ENCODE peak calls at places on chromosomes 4 and X, in ten cellular contexts. One of them, this sample, is unnamed.

GRCh38 chrX:150348365-150348764 is 14.8 kb upstream of the MAMLD1 start:
- DNase-seq in right cardiac atrium: no peak
- DNase-seq in heart left ventricle: no peak
- DNase-seq in ascending aorta: no peak
- DNase-seq in neural progenitor cell: peak
- DNase-seq in AG09309: no peak
- DNase-seq in psoas muscle: no peak
- DNase-seq in adrenal gland: no peak
- DNase-seq in fibroblast of lung: peak
- DNase-seq in astrocyte of the spinal cord: no peak
- DNase-seq in this sample: no peak

GRCh38 chr4:8699063-8699385 is 106.5 kb downstream of the CPZ start:
- DNase-seq in adrenal gland: no peak
- DNase-seq in fibroblast of lung: no peak
- DNase-seq in right cardiac atrium: no peak
- DNase-seq in psoas muscle: no peak
- DNase-seq in ascending aorta: no peak
- DNase-seq in astrocyte of the spinal cord: no peak
- DNase-seq in AG09309: no peak
- DNase-seq in neural progenitor cell: no peak
- DNase-seq in heart left ventricle: no peak
- DNase-seq in this sample: peak

GRCh38 chrX:50813843-50814661 is at the start of gene SHROOM4:
- DNase-seq in astrocyte of the spinal cord: peak
- DNase-seq in AG09309: no peak
- DNase-seq in right cardiac atrium: peak
- DNase-seq in psoas muscle: peak
- DNase-seq in neural progenitor cell: peak
- DNase-seq in fibroblast of lung: peak
- DNase-seq in heart left ventricle: peak
- DNase-seq in ascending aorta: peak
- DNase-seq in adrenal gland: peak
- DNase-seq in this sample: no peak

GRCh38 chr4:173325007-173325736 is 9.0 kb downstream of the HMGB2 start:
- DNase-seq in neural progenitor cell: peak
- DNase-seq in fibroblast of lung: no peak
- DNase-seq in heart left ventricle: no peak
- DNase-seq in right cardiac atrium: no peak
- DNase-seq in ascending aorta: no peak
- DNase-seq in adrenal gland: no peak
- DNase-seq in astrocyte of the spinal cord: no peak
- DNase-seq in AG09309: no peak
- DNase-seq in psoas muscle: no peak
- DNase-seq in this sample: no peak

GRCh38 chrX:73400136-73400748 is 46.6 kb upstream of the CDX4 start:
- DNase-seq in astrocyte of the spinal cord: no peak
- DNase-seq in adrenal gland: no peak
- DNase-seq in psoas muscle: no peak
- DNase-seq in AG09309: no peak
- DNase-seq in neural progenitor cell: no peak
- DNase-seq in right cardiac atrium: no peak
- DNase-seq in ascending aorta: no peak
- DNase-seq in fibroblast of lung: no peak
- DNase-seq in heart left ventricle: no peak
- DNase-seq in this sample: no peak

GRCh38 chr4:26992657-26993361 is 132.2 kb downstream of the STIM2 start:
- DNase-seq in right cardiac atrium: peak
- DNase-seq in heart left ventricle: peak
- DNase-seq in neural progenitor cell: no peak
- DNase-seq in ascending aorta: no peak
- DNase-seq in fibroblast of lung: peak
- DNase-seq in adrenal gland: peak
- DNase-seq in AG09309: peak
- DNase-seq in psoas muscle: no peak
- DNase-seq in astrocyte of the spinal cord: peak
- DNase-seq in this sample: no peak

GRCh38 chr4:100985576-100985975 is 361.8 kb downstream of the PPP3CA start:
- DNase-seq in heart left ventricle: no peak
- DNase-seq in adrenal gland: no peak
- DNase-seq in AG09309: no peak
- DNase-seq in astrocyte of the spinal cord: no peak
- DNase-seq in psoas muscle: no peak
- DNase-seq in neural progenitor cell: no peak
- DNase-seq in right cardiac atrium: no peak
- DNase-seq in ascending aorta: no peak
- DNase-seq in fibroblast of lung: no peak
- DNase-seq in this sample: no peak

GRCh38 chr4:6938758-6939201 is 29.2 kb downstream of the TBC1D14 start:
- DNase-seq in heart left ventricle: peak
- DNase-seq in right cardiac atrium: peak
- DNase-seq in ascending aorta: no peak
- DNase-seq in fibroblast of lung: no peak
- DNase-seq in psoas muscle: no peak
- DNase-seq in adrenal gland: peak
- DNase-seq in AG09309: no peak
- DNase-seq in astrocyte of the spinal cord: no peak
- DNase-seq in neural progenitor cell: no peak
- DNase-seq in this sample: no peak

GRCh38 chr4:8848507-8849265 is 23.0 kb downstream of the HMX1 start:
- DNase-seq in fibroblast of lung: no peak
- DNase-seq in adrenal gland: no peak
- DNase-seq in right cardiac atrium: no peak
- DNase-seq in neural progenitor cell: no peak
- DNase-seq in ascending aorta: peak
- DNase-seq in heart left ventricle: peak
- DNase-seq in AG09309: no peak
- DNase-seq in psoas muscle: no peak
- DNase-seq in astrocyte of the spinal cord: no peak
- DNase-seq in this sample: no peak

GRCh38 chr4:1033840-1034551 is 22.6 kb downstream of the FGFRL1 start:
- DNase-seq in fibroblast of lung: peak
- DNase-seq in neural progenitor cell: no peak
- DNase-seq in ascending aorta: peak
- DNase-seq in heart left ventricle: peak
- DNase-seq in AG09309: no peak
- DNase-seq in psoas muscle: peak
- DNase-seq in right cardiac atrium: peak
- DNase-seq in adrenal gland: no peak
- DNase-seq in astrocyte of the spinal cord: peak
- DNase-seq in this sample: no peak

GRCh38 chr4:17709760-17710068 is 71.7 kb downstream of the FAM184B start:
- DNase-seq in neural progenitor cell: peak
- DNase-seq in right cardiac atrium: no peak
- DNase-seq in heart left ventricle: no peak
- DNase-seq in astrocyte of the spinal cord: no peak
- DNase-seq in AG09309: no peak
- DNase-seq in ascending aorta: no peak
- DNase-seq in fibroblast of lung: no peak
- DNase-seq in psoas muscle: no peak
- DNase-seq in adrenal gland: no peak
- DNase-seq in this sample: no peak

DNA sequence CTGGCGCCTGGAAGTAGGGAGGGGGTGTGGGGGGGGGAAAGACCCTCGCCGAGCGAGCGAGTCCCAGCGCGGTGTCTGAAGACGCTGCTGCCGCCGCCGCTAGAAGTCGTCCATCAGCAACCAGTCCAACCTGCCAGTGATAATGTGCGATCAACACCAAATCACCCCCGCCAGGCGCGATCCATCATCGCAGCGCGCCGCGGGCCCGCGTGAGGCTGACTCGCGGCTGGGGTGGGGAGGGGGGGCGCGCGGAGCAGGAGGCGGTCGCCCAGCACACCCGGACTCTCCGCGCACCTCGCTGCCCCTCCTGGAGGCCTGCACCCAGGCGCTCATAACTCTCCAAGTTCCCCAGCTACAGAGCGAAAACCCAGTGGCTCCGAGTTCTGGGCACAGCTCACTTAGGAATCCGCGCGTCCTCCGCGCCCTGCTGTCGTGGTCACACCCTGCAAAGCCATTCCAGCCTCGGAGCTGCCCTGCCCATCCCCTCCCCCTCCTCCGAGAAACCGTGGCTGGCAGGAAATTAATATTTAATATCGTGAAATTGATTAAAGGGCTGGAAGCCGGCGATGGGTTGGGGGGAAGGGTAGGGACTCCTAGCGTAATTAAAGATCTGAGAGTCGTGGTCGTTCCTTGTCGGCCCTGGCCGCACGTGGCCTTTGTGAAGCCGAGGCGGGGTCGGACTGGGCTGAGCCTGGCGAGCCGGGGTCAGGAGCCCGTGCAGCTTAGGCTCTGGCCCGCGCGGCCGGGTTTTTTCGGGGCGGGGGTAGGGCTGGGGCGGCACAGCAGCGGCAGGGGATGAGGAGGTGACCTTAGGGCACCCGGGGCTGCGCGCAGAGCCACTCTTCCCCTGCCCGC is 58.1 kb upstream of the BCOR start:
- DNase-seq in fibroblast of lung: no peak
- DNase-seq in AG09309: no peak
- DNase-seq in adrenal gland: no peak
- DNase-seq in right cardiac atrium: no peak
- DNase-seq in psoas muscle: no peak
- DNase-seq in neural progenitor cell: peak
- DNase-seq in ascending aorta: no peak
- DNase-seq in heart left ventricle: no peak
- DNase-seq in astrocyte of the spinal cord: no peak
- DNase-seq in this sample: no peak
- H3K4me3 ChIP-seq in fibroblast of lung: no peak
- H3K4me3 ChIP-seq in AG09309: no peak
- H3K4me3 ChIP-seq in adrenal gland: no peak
- H3K4me3 ChIP-seq in right cardiac atrium: peak
- H3K4me3 ChIP-seq in psoas muscle: peak
- H3K4me3 ChIP-seq in neural progenitor cell: peak
- H3K4me3 ChIP-seq in ascending aorta: peak
- H3K4me3 ChIP-seq in heart left ventricle: no peak
- H3K4me3 ChIP-seq in astrocyte of the spinal cord: peak
- H3K4me3 ChIP-seq in this sample: peak

GRCh38 chr4:73943555-73943954 is 38.3 kb downstream of the PF4 start:
- DNase-seq in neural progenitor cell: no peak
- DNase-seq in fibroblast of lung: no peak
- DNase-seq in heart left ventricle: no peak
- DNase-seq in adrenal gland: no peak
- DNase-seq in AG09309: no peak
- DNase-seq in psoas muscle: no peak
- DNase-seq in ascending aorta: no peak
- DNase-seq in astrocyte of the spinal cord: no peak
- DNase-seq in right cardiac atrium: no peak
- DNase-seq in this sample: no peak
- H3K4me3 ChIP-seq in neural progenitor cell: peak
- H3K4me3 ChIP-seq in fibroblast of lung: no peak
- H3K4me3 ChIP-seq in heart left ventricle: no peak
- H3K4me3 ChIP-seq in adrenal gland: no peak
- H3K4me3 ChIP-seq in AG09309: no peak
- H3K4me3 ChIP-seq in psoas muscle: no peak
- H3K4me3 ChIP-seq in ascending aorta: no peak
- H3K4me3 ChIP-seq in astrocyte of the spinal cord: peak
- H3K4me3 ChIP-seq in right cardiac atrium: no peak
- H3K4me3 ChIP-seq in this sample: no peak

DNA sequence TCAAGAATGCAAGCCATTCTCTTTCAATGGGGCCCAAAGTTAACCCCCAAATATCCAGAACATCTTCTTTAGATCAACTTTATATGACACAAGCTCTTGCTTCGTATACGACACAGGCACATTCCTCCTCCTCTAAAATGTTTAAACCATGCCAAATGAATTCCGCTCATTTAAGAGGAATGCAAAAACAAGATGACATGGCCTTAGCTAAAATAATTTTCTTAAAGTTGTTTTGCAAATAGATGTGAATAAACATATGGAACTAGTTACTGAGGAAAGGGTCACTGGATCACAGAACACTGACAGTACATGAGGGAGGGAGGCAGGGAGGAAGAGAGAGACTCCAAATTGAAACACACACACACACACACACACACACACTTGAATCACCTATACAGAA is 97.4 kb downstream of the RASL11B start:
- DNase-seq in right cardiac atrium: no peak
- DNase-seq in ascending aorta: no peak
- DNase-seq in astrocyte of the spinal cord: peak
- DNase-seq in heart left ventricle: no peak
- DNase-seq in AG09309: peak
- DNase-seq in fibroblast of lung: peak
- DNase-seq in neural progenitor cell: no peak
- DNase-seq in adrenal gland: no peak
- DNase-seq in psoas muscle: no peak
- DNase-seq in this sample: no peak
- H3K4me3 ChIP-seq in right cardiac atrium: no peak
- H3K4me3 ChIP-seq in ascending aorta: no peak
- H3K4me3 ChIP-seq in astrocyte of the spinal cord: no peak
- H3K4me3 ChIP-seq in heart left ventricle: no peak
- H3K4me3 ChIP-seq in AG09309: no peak
- H3K4me3 ChIP-seq in fibroblast of lung: no peak
- H3K4me3 ChIP-seq in neural progenitor cell: no peak
- H3K4me3 ChIP-seq in adrenal gland: no peak
- H3K4me3 ChIP-seq in psoas muscle: no peak
- H3K4me3 ChIP-seq in this sample: no peak

GRCh38 chr4:153466637-153467153 is 535 bp downstream of the TMEM131L start:
- DNase-seq in ascending aorta: peak
- DNase-seq in neural progenitor cell: peak
- DNase-seq in fibroblast of lung: no peak
- DNase-seq in adrenal gland: no peak
- DNase-seq in psoas muscle: no peak
- DNase-seq in heart left ventricle: peak
- DNase-seq in AG09309: no peak
- DNase-seq in astrocyte of the spinal cord: no peak
- DNase-seq in right cardiac atrium: peak
- DNase-seq in this sample: no peak

GRCh38 chr4:153465922-153466636 is at the start of gene TMEM131L:
- DNase-seq in adrenal gland: peak
- DNase-seq in psoas muscle: peak
- DNase-seq in fibroblast of lung: peak
- DNase-seq in ascending aorta: peak
- DNase-seq in neural progenitor cell: peak
- DNase-seq in astrocyte of the spinal cord: peak
- DNase-seq in right cardiac atrium: peak
- DNase-seq in AG09309: no peak
- DNase-seq in heart left ventricle: peak
- DNase-seq in this sample: peak

GRCh38 chr4:153467154-153467896 is 1.2 kb downstream of the TMEM131L start:
- DNase-seq in astrocyte of the spinal cord: no peak
- DNase-seq in psoas muscle: peak
- DNase-seq in adrenal gland: peak
- DNase-seq in ascending aorta: peak
- DNase-seq in fibroblast of lung: no peak
- DNase-seq in right cardiac atrium: peak
- DNase-seq in neural progenitor cell: peak
- DNase-seq in AG09309: no peak
- DNase-seq in heart left ventricle: peak
- DNase-seq in this sample: no peak

GRCh38 chr4:153468587-153468986 is 2.4 kb downstream of the TMEM131L start:
- DNase-seq in adrenal gland: no peak
- DNase-seq in astrocyte of the spinal cord: no peak
- DNase-seq in AG09309: no peak
- DNase-seq in right cardiac atrium: no peak
- DNase-seq in neural progenitor cell: no peak
- DNase-seq in fibroblast of lung: no peak
- DNase-seq in psoas muscle: no peak
- DNase-seq in ascending aorta: no peak
- DNase-seq in heart left ventricle: no peak
- DNase-seq in this sample: no peak

DNA sequence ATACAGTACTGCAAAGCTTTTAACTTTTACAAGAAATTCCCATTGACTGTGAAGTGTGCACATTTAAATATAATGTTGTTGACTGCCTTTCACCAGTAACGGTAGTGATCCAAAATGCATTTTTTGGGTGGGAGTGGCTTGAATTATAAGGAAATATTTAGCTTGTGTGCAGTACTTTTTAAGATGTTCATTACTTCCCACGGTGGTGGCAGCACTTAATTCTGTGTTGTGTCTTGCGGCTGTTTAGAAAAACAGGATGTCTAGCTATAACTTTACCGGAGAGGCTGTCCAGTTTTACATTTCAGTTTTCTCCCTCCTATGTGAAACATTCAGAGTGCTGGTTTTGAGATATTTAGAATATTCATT is 1.7 kb downstream of the TMEM131L start:
- DNase-seq in astrocyte of the spinal cord: no peak
- DNase-seq in right cardiac atrium: no peak
- DNase-seq in psoas muscle: no peak
- DNase-seq in heart left ventricle: no peak
- DNase-seq in adrenal gland: no peak
- DNase-seq in ascending aorta: no peak
- DNase-seq in fibroblast of lung: no peak
- DNase-seq in AG09309: no peak
- DNase-seq in neural progenitor cell: no peak
- DNase-seq in this sample: no peak
- H3K4me3 ChIP-seq in astrocyte of the spinal cord: no peak
- H3K4me3 ChIP-seq in right cardiac atrium: peak
- H3K4me3 ChIP-seq in psoas muscle: peak
- H3K4me3 ChIP-seq in heart left ventricle: no peak
- H3K4me3 ChIP-seq in adrenal gland: no peak
- H3K4me3 ChIP-seq in ascending aorta: peak
- H3K4me3 ChIP-seq in fibroblast of lung: peak
- H3K4me3 ChIP-seq in AG09309: no peak
- H3K4me3 ChIP-seq in neural progenitor cell: no peak
- H3K4me3 ChIP-seq in this sample: peak

This sample was measured in coronary artery.